ENCODE peak calls at places on chromosomes 2 and 18, in ten cellular contexts. W, B, Q, H, D, S, K, O, Z and P are unnamed samples.

GRCh38 chr18:50193796-50194622 is 938 bp downstream of the MYO5B start:
- DNase-seq in Q (peak), D (no peak), O (peak), S (peak), B (peak), Z (no peak), H (no peak), W (no peak), K (peak), P (no peak)

GRCh38 chr2:152920846-152921245 is 202.4 kb downstream of the ARL6IP6 start:
- DNase-seq in S (no peak), Z (no peak), O (peak), Q (no peak), H (no peak), K (no peak), W (no peak), B (no peak), D (no peak), P (peak)

GRCh38 chr18:76837071-76837470 is 14.7 kb downstream of the ZNF236 start:
- DNase-seq in B (no peak), D (no peak), O (no peak), W (no peak), S (no peak), Q (no peak), Z (no peak), H (no peak), K (no peak), P (no peak)

GRCh38 chr2:19312949-19313348 is 45.5 kb downstream of the OSR1 start:
- DNase-seq in K (no peak), W (no peak), O (peak), Q (no peak), S (no peak), D (no peak), B (peak), H (peak), Z (no peak), P (peak)

GRCh38 chr2:32009479-32010256 is 1.1 kb downstream of the MEMO1 start:
- DNase-seq in S (peak), B (peak), Z (peak), H (peak), K (peak), W (peak), Q (peak), D (no peak), O (peak), P (peak)

GRCh38 chr2:28283861-28284260 is 108.8 kb upstream of the FOSL2 start:
- DNase-seq in B (no peak), H (no peak), W (no peak), Q (no peak), K (no peak), Z (no peak), S (no peak), D (no peak), O (peak), P (no peak)

GRCh38 chr2:172462393-172463381 is 35.3 kb downstream of the ITGA6 start:
- DNase-seq in K (no peak), B (no peak), O (peak), W (no peak), H (no peak), S (peak), D (no peak), Z (peak), Q (no peak), P (no peak)

GRCh38 chr2:226308981-226309380 is 490.6 kb downstream of the IRS1 start:
- DNase-seq in O (no peak), Z (no peak), B (no peak), H (no peak), K (no peak), S (no peak), Q (no peak), W (no peak), D (peak), P (peak)

GRCh38 chr2:31383471-31384153 is 30.9 kb downstream of the XDH start:
- DNase-seq in O (peak), H (no peak), S (no peak), K (no peak), D (no peak), Q (no peak), W (no peak), Z (no peak), B (no peak), P (peak)

GRCh38 chr2:122328811-122329210 is 573.4 kb downstream of the TSN start:
- DNase-seq in W (no peak), Q (no peak), D (no peak), K (no peak), B (no peak), S (no peak), H (no peak), Z (no peak), O (no peak), P (no peak)

GRCh38 chr2:190679813-190680591 is 31.1 kb downstream of the NAB1 start:
- DNase-seq in O (peak), K (peak), Z (peak), H (peak), D (no peak), W (no peak), Q (peak), S (peak), B (peak), P (no peak)

GRCh38 chr2:96408631-96409542 is 73.3 kb downstream of the NCAPH start:
- DNase-seq in Q (no peak), H (no peak), K (peak), S (no peak), O (no peak), W (peak), Z (no peak), B (peak), D (no peak), P (peak)
- TF ChIP-seq CTCF in Q (peak), H (peak), K (peak), S (peak), O (no peak), W (no peak), Z (peak), B (no peak), D (no peak), P (no peak)

DNA sequence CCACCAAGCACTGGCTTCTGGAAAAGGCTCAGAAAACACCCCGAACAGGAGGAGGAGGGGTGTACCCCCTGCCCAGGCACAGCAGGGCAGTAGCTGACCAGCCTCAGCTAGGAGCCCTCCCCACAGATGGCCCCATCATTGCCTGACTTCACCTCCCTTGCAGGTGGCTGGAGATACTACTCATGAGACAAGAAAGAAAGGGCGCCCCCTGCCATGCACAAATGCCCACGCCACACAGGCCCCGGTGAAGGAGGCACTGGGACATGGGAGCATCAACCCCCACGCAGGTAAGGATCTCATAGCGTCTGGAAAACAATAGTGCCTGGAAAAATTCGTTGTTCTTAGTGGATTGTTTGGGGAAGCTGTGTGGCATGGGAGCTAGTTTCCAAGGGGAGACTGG is 240.6 kb downstream of the TFCP2L1 start:
- DNase-seq in B (peak), Q (no peak), S (no peak), D (no peak), W (no peak), H (peak), Z (no peak), O (peak), K (no peak), P (no peak)
- TF ChIP-seq CTCF in B (peak), Q (peak), S (no peak), D (peak), W (no peak), H (peak), Z (peak), O (no peak), K (no peak), P (no peak)

GRCh38 chr2:166419616-166419934 is 43.8 kb upstream of the SCN9A start:
- DNase-seq in H (no peak), O (peak), D (no peak), B (peak), K (no peak), Q (no peak), Z (no peak), W (no peak), S (peak), P (peak)
- TF ChIP-seq CTCF in H (no peak), O (peak), D (peak), B (peak), K (peak), Q (peak), Z (peak), W (no peak), S (peak), P (peak)

DNA sequence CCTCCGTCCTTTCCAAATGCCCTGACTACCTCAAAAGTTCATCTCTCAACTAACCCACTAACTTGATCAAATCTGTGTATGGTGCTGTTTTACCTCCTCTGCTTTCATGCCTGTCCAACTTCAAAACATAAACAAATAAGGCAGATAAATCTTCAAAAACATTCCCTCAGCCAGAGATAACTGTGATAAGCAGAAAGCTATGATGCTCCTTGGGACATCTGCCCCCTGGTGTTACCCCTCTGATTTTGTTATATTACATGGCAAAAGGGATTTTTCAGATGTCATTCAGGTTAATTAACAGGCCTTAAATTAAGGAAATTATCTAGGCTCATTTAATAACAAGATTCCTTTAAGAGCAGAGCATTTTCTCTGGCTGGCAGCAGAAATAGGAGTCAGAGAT is 810.8 kb upstream of the CHAC2 start:
- DNase-seq in O (no peak), H (no peak), W (no peak), B (no peak), S (no peak), K (no peak), D (no peak), Z (no peak), Q (no peak), P (no peak)
- TF ChIP-seq CTCF in O (no peak), H (no peak), W (no peak), B (peak), S (peak), K (no peak), D (no peak), Z (no peak), Q (no peak), P (no peak)

GRCh38 chr2:233448220-233448559 is 93.9 kb downstream of the DGKD start:
- DNase-seq in S (no peak), H (peak), B (peak), D (no peak), Q (no peak), K (peak), Z (no peak), W (no peak), O (peak), P (no peak)

GRCh38 chr2:233449921-233450853 is 95.9 kb downstream of the DGKD start:
- DNase-seq in W (no peak), K (peak), H (no peak), S (no peak), Z (no peak), D (no peak), B (peak), Q (no peak), O (no peak), P (no peak)

GRCh38 chr2:233448565-233448964 is 94.3 kb downstream of the DGKD start:
- DNase-seq in K (no peak), B (no peak), D (no peak), W (no peak), Z (no peak), O (no peak), Q (no peak), S (no peak), H (no peak), P (no peak)

GRCh38 chr2:233447506-233448219 is 93.4 kb downstream of the DGKD start:
- DNase-seq in Q (no peak), K (peak), Z (no peak), O (no peak), H (peak), W (no peak), D (no peak), B (no peak), S (no peak), P (no peak)

DNA sequence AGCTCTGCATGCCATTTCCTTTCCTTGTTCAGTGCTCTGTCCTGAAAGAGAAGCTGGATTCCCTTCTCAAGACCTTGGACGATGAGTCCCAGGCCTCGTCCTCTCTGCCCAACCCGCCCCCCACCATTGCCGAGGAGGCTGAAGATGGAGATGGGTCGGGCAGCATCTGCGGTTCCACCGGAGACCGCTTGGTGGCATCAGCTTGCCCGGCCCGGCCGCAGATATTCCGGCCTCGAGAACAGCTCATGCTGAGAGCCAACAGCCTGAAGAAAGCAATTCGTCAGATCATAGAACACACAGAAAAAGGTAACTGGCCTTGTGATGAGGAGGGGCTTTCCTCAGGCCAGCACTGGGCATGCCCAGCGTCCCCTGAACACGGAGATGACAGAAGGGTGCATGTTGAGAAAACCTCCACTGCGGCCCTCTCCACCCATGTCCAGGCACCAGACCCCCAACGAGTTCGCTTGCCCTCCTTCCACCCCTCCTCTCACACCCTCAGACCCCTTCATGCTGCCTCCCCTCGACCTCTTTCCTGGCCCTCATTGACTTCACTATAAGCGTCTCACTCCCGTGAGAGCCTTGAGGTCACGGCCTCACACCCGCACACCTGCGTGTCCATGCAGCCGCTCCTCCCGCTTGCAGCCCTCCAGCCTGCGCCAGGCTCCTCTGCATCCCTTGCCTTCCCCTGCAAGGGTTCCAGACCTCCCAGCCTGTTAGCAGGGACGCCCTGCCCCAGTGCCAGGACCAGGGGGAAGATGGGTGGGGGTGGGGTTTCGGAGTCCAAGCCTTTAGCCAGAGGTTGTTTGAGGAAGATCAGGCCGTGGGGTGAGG is 95.0 kb downstream of the DGKD start:
- DNase-seq in W (no peak), K (peak), S (no peak), Z (no peak), D (no peak), B (peak), H (peak), Q (peak), O (peak), P (peak)
- TF ChIP-seq CTCF in W (peak), K (peak), S (no peak), Z (no peak), D (peak), B (peak), H (peak), Q (peak), O (peak), P (peak)

DNA sequence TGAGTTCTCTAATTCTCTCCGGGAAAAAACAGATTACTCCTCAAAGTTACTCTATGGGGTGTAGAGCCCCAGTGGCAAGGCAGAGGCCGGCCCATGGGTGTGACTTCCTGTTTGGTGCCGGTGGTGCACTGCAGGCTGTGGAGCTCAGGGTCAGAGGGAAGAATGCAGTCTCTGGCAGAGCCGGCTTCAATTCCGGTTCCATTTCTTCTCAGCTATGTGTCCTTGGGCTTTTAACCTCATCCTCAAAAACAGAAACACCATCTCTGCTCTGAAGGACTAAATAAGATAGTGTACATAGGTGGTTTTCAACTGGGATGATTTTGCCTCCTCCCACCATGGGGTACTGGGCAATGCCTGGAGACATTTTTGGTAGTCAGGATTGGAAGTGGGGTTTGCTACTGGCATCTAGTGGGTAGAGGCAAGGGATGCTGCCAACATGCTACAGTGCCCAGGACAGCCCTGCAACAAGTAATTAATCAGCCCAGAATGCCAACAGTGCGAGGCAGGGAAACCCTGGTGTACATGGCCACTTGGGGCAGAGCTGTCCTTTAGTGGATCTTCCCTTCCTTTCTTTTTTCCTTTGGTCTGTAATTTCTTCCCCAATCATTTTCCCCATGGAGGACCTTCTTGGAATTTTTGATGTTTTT is 81.2 kb downstream of the INSIG2 start:
- DNase-seq in H (no peak), D (no peak), W (no peak), K (no peak), Q (no peak), S (no peak), O (peak), B (no peak), Z (no peak), P (no peak)
- TF ChIP-seq CTCF in H (no peak), D (no peak), W (no peak), K (no peak), Q (no peak), S (no peak), O (no peak), B (no peak), Z (no peak), P (no peak)

GRCh38 chr2:132424526-132425121 is 8.0 kb downstream of the GPR39 start:
- DNase-seq in W (no peak), K (no peak), Q (no peak), Z (no peak), D (no peak), B (no peak), O (peak), H (no peak), S (no peak), P (peak)
- TF ChIP-seq CTCF in W (no peak), K (no peak), Q (no peak), Z (no peak), D (peak), B (no peak), O (peak), H (no peak), S (no peak), P (no peak)

DNA sequence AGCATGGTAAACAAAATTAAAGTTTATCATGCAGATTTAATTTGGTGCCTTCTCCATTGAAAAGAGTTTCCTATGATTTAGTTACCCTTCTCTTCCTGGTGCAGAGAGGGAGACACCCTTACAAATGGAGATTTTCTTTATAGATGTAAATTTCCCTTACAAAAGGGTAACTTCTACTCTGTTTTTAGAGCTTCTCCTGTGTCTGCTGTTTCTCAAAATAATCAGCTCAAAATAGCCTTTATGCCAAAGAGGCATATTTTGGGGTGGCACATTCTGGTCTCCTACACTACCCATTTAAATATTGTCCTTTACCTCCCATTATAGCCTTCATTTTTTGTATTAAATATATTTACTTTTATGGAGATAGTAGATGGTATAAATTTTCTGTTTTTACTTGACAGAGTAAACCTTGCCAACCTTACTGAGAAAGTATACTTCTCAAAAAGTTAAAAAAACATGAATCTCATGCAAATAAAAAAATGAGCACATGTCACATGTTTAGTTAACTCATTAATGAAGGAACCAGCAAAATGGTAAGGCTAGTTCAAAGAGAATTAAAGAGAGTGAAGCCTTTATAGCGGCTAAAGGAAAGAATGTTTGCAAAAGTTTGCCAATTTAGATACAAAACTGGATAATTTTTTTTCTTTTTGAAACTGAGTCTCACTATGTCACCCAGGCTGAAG is 83.3 kb upstream of the MSH6 start:
- DNase-seq in Q (no peak), Z (no peak), S (no peak), B (no peak), W (no peak), H (no peak), D (no peak), K (no peak), O (no peak), P (no peak)
- TF ChIP-seq CTCF in Q (no peak), Z (no peak), S (no peak), B (no peak), W (no peak), H (no peak), D (no peak), K (no peak), O (no peak), P (no peak)

GRCh38 chr2:209556354-209556961 is 132.6 kb downstream of the MAP2 start:
- DNase-seq in K (no peak), B (peak), O (peak), S (peak), H (peak), D (peak), W (no peak), Z (no peak), Q (no peak), P (peak)
- TF ChIP-seq CTCF in K (peak), B (peak), O (peak), S (peak), H (peak), D (peak), W (no peak), Z (peak), Q (peak), P (peak)

GRCh38 chr2:36458106-36458505 is 102.5 kb downstream of the CRIM1 start:
- DNase-seq in D (no peak), B (peak), W (no peak), S (no peak), O (no peak), H (no peak), Z (no peak), K (no peak), Q (no peak), P (no peak)

GRCh38 chr2:36456227-36456788 is 100.7 kb downstream of the CRIM1 start:
- DNase-seq in K (peak), W (peak), O (peak), D (no peak), Z (no peak), B (peak), Q (no peak), H (no peak), S (no peak), P (peak)

GRCh38 chr2:36461039-36461681 is 105.6 kb downstream of the CRIM1 start:
- DNase-seq in Z (no peak), B (peak), Q (no peak), H (no peak), O (peak), K (no peak), S (peak), D (peak), W (no peak), P (peak)

GRCh38 chr2:36462311-36462710 is 106.7 kb downstream of the CRIM1 start:
- DNase-seq in Z (no peak), S (no peak), K (no peak), H (no peak), B (no peak), Q (no peak), W (no peak), O (peak), D (no peak), P (no peak)

DNA sequence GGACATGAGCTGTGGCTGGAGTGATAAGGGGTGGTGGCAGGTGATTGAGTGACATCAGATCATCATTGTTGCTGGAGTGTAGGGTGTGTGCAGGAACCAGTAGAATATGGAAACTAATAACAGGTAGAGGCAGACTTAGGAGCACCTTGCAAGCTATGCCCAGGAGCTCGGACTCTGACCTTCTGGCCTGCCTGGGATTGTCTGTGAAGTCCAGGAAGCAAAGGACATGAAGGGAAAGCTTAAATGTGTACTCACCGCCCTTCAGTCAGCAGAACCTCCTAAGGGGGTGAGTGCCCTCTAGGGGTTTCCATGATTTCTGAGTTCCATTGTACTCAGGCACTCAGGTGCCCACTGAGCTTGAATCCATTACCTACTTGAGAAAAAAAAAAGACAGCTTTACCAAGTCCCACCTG is 104.2 kb downstream of the CRIM1 start:
- DNase-seq in K (no peak), W (no peak), D (no peak), Z (no peak), O (peak), B (peak), Q (peak), H (peak), S (no peak), P (peak)
- TF ChIP-seq CTCF in K (peak), W (no peak), D (peak), Z (peak), O (peak), B (peak), Q (peak), H (peak), S (no peak), P (peak)